ENCODE peak calls at places on chromosome 9, in ten cellular contexts. J, A, V, U, X, F, T, D, E and M are unnamed samples.

GRCh38 chr9:125608488-125609224 is 98.4 kb downstream of the MAPKAP1 start:
- DNase-seq in J (no peak), A (no peak), V (peak; percentile 34), U (no peak), X (no peak), F (no peak), T (no peak), D (no peak), E (no peak), M (no peak)

GRCh38 chr9:77534376-77535057 is 113.6 kb downstream of the GNA14 start:
- DNase-seq in J (no peak), A (no peak), V (no peak), U (no peak), X (no peak), F (peak; percentile 5), T (no peak), D (peak; percentile 73), E (no peak), M (peak; percentile 34)

GRCh38 chr9:23754551-23754950 is 71.5 kb downstream of the ELAVL2 start:
- DNase-seq in J (peak; percentile 56), A (no peak), V (no peak), U (no peak), X (no peak), F (no peak), T (no peak), D (no peak), E (no peak), M (no peak)

GRCh38 chr9:88871669-88872068 is 119.6 kb upstream of the S1PR3 start:
- DNase-seq in J (no peak), A (no peak), V (no peak), U (no peak), X (no peak), F (no peak), T (no peak), D (no peak), E (no peak), M (no peak)

GRCh38 chr9:32427111-32427873 is 42.8 kb downstream of the ACO1 start:
- DNase-seq in J (no peak), A (peak; percentile 18), V (peak; percentile 77), U (peak; percentile 72), X (no peak), F (peak; percentile 32), T (no peak), D (no peak), E (peak; percentile 47), M (no peak)

GRCh38 chr9:116499986-116500871 is 186.9 kb upstream of the TRIM32 start:
- DNase-seq in J (peak; percentile 81), A (peak; percentile 94), V (peak; percentile 71), U (peak; percentile 49), X (no peak), F (peak; percentile 87), T (no peak), D (no peak), E (no peak), M (no peak)

GRCh38 chr9:89810434-89810833 is 205.6 kb downstream of the GADD45G start:
- DNase-seq in J (peak; percentile 26), A (no peak), V (no peak), U (peak; percentile 15), X (no peak), F (peak; percentile 68), T (no peak), D (no peak), E (no peak), M (no peak)

GRCh38 chr9:120965344-120966004 is 38.9 kb upstream of the TRAF1 start:
- DNase-seq in J (no peak), A (peak; percentile 9), V (no peak), U (no peak), X (peak; percentile 54), F (no peak), T (no peak), D (peak; percentile 86), E (peak; percentile 14), M (no peak)

GRCh38 chr9:136683755-136684154 is 3.5 kb downstream of the AGPAT2 start:
- DNase-seq in J (no peak), A (no peak), V (no peak), U (no peak), X (no peak), F (no peak), T (no peak), D (no peak), E (no peak), M (no peak)
- H3K27me3 ChIP-seq in J (peaks cover 11% of the 10 kb centered on the region), A (no peaks in the 10 kb centered on the region), V (no peaks in the 10 kb centered on the region), U (no peaks in the 10 kb centered on the region), X (no peaks in the 10 kb centered on the region), F (no peaks in the 10 kb centered on the region), T (no peaks in the 10 kb centered on the region), D (peaks cover 15% of the 10 kb centered on the region), E (peaks cover 26% of the 10 kb centered on the region), M (no peaks in the 10 kb centered on the region)

GRCh38 chr9:137296214-137297059 is 5.6 kb downstream of the NRARP start:
- DNase-seq in J (no peak), A (no peak), V (peak; percentile 50), U (peak; percentile 87), X (no peak), F (peak; percentile 86), T (no peak), D (no peak), E (no peak), M (peak; percentile 74)
- H3K27me3 ChIP-seq in J (peaks cover 65% of the 10 kb centered on the region), A (peaks cover 41% of the 10 kb centered on the region), V (peaks cover 33% of the 10 kb centered on the region), U (peaks cover 62% of the 10 kb centered on the region), X (peaks cover 10% of the 10 kb centered on the region), F (no peaks in the 10 kb centered on the region), T (peaks cover 55% of the 10 kb centered on the region), D (peaks cover 18% of the 10 kb centered on the region), E (peaks cover 54% of the 10 kb centered on the region), M (peaks cover 26% of the 10 kb centered on the region)

DNA sequence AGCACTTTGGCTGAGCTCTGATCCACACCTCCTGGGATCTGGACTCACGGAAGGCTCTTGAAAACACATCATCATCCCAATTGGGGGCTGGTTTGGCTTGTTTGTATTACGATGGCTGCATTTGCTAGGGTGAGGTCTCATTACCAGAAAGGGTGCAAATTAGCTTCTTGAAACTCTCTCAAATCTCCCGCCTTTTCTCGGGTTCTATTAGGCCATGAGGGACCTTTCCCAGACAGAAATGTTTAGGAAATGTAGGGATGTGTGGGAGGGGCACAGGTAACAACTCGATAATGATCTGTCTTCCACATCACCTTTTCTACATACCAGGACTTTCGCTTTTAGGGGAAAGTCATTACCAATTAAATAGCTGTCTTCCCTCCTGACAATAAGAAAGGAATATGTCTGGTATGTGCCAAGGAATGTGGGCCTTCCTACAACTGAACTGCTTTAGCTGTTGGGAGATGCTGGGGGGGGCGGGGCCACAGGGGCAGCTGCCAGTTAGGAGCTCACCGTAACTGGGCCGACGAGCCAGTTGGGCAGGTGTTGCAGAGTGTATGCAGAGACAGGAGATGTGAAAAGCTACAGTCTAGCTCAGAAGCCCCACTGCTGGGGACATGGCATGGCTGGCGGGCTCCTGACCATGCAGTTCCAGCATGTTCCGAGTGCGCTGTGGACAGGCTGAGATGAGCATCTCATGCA is 71.2 kb downstream of the AK8 start:
- DNase-seq in J (peak; percentile 43), A (no peak), V (no peak), U (no peak), X (no peak), F (no peak), T (no peak), D (peak; percentile 71), E (no peak), M (no peak)
- H3K27me3 ChIP-seq in J (peaks cover 52% of the 10 kb centered on the region), A (peaks cover 42% of the 10 kb centered on the region), V (peaks cover 63% of the 10 kb centered on the region), U (peaks cover 77% of the 10 kb centered on the region), X (no peaks in the 10 kb centered on the region), F (peaks cover 22% of the 10 kb centered on the region), T (no peaks in the 10 kb centered on the region), D (peaks cover under 1% of the 10 kb centered on the region), E (no peaks in the 10 kb centered on the region), M (no peaks in the 10 kb centered on the region)

GRCh38 chr9:2262809-2263510 is 247.8 kb downstream of the SMARCA2 start:
- DNase-seq in J (no peak), A (no peak), V (no peak), U (no peak), X (no peak), F (no peak), T (no peak), D (no peak), E (no peak), M (no peak)
- H3K27me3 ChIP-seq in J (peaks cover 6% of the 10 kb centered on the region), A (no peaks in the 10 kb centered on the region), V (peaks cover 10% of the 10 kb centered on the region), U (no peaks in the 10 kb centered on the region), X (no peaks in the 10 kb centered on the region), F (no peaks in the 10 kb centered on the region), T (no peaks in the 10 kb centered on the region), D (no peaks in the 10 kb centered on the region), E (no peaks in the 10 kb centered on the region), M (no peaks in the 10 kb centered on the region)

GRCh38 chr9:95615246-95615645 is 98.5 kb upstream of the PTCH1 start:
- DNase-seq in J (no peak), A (no peak), V (no peak), U (no peak), X (no peak), F (no peak), T (no peak), D (no peak), E (no peak), M (no peak)

GRCh38 chr9:95611354-95611753 is 94.6 kb upstream of the PTCH1 start:
- DNase-seq in J (no peak), A (no peak), V (no peak), U (no peak), X (no peak), F (no peak), T (no peak), D (no peak), E (no peak), M (no peak)

GRCh38 chr9:95610006-95610785 is 93.4 kb upstream of the PTCH1 start:
- DNase-seq in J (no peak), A (no peak), V (no peak), U (no peak), X (no peak), F (no peak), T (no peak), D (no peak), E (no peak), M (no peak)

GRCh38 chr9:95609426-95609825 is 92.7 kb upstream of the PTCH1 start:
- DNase-seq in J (no peak), A (no peak), V (no peak), U (no peak), X (no peak), F (no peak), T (no peak), D (no peak), E (no peak), M (no peak)

DNA sequence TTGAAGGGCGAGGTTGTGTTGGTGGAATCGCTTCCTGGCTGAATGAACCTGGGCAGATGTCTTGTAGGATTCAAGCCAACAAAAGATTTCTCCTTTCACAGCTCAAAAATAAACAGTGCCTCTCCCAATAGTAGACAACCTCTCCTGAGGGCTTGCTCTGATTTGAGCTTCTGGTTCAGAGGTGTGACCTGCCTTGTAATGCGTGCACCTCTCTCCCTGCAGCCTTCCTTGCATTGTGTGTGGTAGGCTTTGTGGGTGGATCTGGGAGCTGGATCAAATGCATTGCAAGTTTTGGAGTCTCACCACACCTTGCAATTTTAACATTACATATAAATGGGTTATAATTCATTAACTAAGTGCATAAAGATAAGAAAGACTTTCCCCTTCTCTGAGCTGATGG is 96.9 kb upstream of the PTCH1 start:
- DNase-seq in J (no peak), A (no peak), V (no peak), U (no peak), X (no peak), F (no peak), T (no peak), D (no peak), E (no peak), M (no peak)
- H3K27me3 ChIP-seq in J (no peaks in the 10 kb centered on the region), A (no peaks in the 10 kb centered on the region), V (peaks cover 2% of the 10 kb centered on the region), U (no peaks in the 10 kb centered on the region), X (no peaks in the 10 kb centered on the region), F (no peaks in the 10 kb centered on the region), T (no peaks in the 10 kb centered on the region), D (no peaks in the 10 kb centered on the region), E (no peaks in the 10 kb centered on the region), M (no peaks in the 10 kb centered on the region)

GRCh38 chr9:135908334-135909204 is 1.2 kb upstream of the CAMSAP1 start:
- DNase-seq in J (no peak), A (peak; percentile 35), V (no peak), U (no peak), X (no peak), F (no peak), T (no peak), D (no peak), E (no peak), M (no peak)
- H3K27me3 ChIP-seq in J (no peaks in the 10 kb centered on the region), A (no peaks in the 10 kb centered on the region), V (no peaks in the 10 kb centered on the region), U (no peaks in the 10 kb centered on the region), X (no peaks in the 10 kb centered on the region), F (no peaks in the 10 kb centered on the region), T (no peaks in the 10 kb centered on the region), D (no peaks in the 10 kb centered on the region), E (no peaks in the 10 kb centered on the region), M (no peaks in the 10 kb centered on the region)